ENCODE peak calls at places on chromosomes 3 and 15, in eight cellular contexts. Q is AG20443; S is thoracic aorta; B is GM12865; T is central memory CD4-positive, alpha-beta T cell; A is NCI-H82; K is NCI-H1105 treated with DMSO at 0.1 percent for 48 hours; P is OCI-M1. Z is an unnamed sample.

GRCh38 chr15:25905140-25905539 is 42.0 kb upstream of the ATP10A start:
- DNase-seq in Q (peak; percentile 90), S (no peak), B (no peak), T (no peak), A (no peak), K (no peak), P (no peak), Z (peak; percentile 80)

GRCh38 chr3:99927651-99928390 is 110.2 kb downstream of the CMSS1 start:
- DNase-seq in Q (no peak), S (no peak), B (no peak), T (no peak), A (no peak), K (no peak), P (no peak), Z (no peak)

GRCh38 chr3:6580808-6581207 is 280.1 kb upstream of the GRM7 start:
- DNase-seq in Q (no peak), S (no peak), B (no peak), T (no peak), A (no peak), K (no peak), P (no peak), Z (no peak)

GRCh38 chr15:61840090-61840489 is 220.2 kb downstream of the VPS13C start:
- DNase-seq in Q (no peak), S (no peak), B (peak; percentile 50), T (no peak), A (no peak), K (no peak), P (no peak), Z (no peak)

GRCh38 chr15:35736150-35736549 is 190.2 kb upstream of the DPH6 start:
- DNase-seq in Q (no peak), S (no peak), B (no peak), T (no peak), A (no peak), K (no peak), P (peak; percentile 31), Z (no peak)

GRCh38 chr3:57275393-57275792 is 17.1 kb downstream of the ASB14 start:
- DNase-seq in Q (no peak), S (no peak), B (no peak), T (no peak), A (no peak), K (no peak), P (no peak), Z (no peak)

GRCh38 chr3:175338775-175339535 is 479.8 kb downstream of the NAALADL2 start:
- DNase-seq in Q (peak; percentile 66), S (peak; percentile 5), B (peak; percentile 31), T (no peak), A (no peak), K (no peak), P (peak; percentile 1), Z (peak; percentile 45)

GRCh38 chr3:32778389-32778788 is 39.4 kb upstream of the TRIM71 start:
- DNase-seq in Q (no peak), S (no peak), B (no peak), T (no peak), A (peak; percentile 5), K (no peak), P (peak; percentile 13), Z (no peak)

GRCh38 chr3:159260049-159260662 is 458.3 kb downstream of the MFSD1 start:
- DNase-seq in Q (peak; percentile 64), S (no peak), B (peak; percentile 71), T (peak; percentile 8), A (peak; percentile 88), K (peak; percentile 69), P (peak; percentile 57), Z (peak; percentile 37)

GRCh38 chr3:4416427-4416826 is 50.6 kb downstream of the SUMF1 start:
- DNase-seq in Q (no peak), S (no peak), B (no peak), T (no peak), A (no peak), K (no peak), P (no peak), Z (no peak)

Z was measured in AG08396.